ENCODE peak calls at places on chromosome 12, in six cellular contexts. F, G, J, C, M and O are unnamed samples.

GRCh38 chr12:109494348-109494881 is 17.0 kb downstream of the UBE3B start:
- DNase-seq in F (no peak), G (no peak), J (no peak), C (no peak), M (no peak), O (no peak)

GRCh38 chr12:118145113-118145797 is 9.3 kb downstream of the PEBP1 start:
- DNase-seq in F (no peak), G (no peak), J (no peak), C (no peak), M (no peak), O (no peak)

GRCh38 chr12:31828057-31828456 is 99.2 kb upstream of the AMN1 start:
- DNase-seq in F (no peak), G (no peak), J (no peak), C (no peak), M (no peak), O (no peak)

GRCh38 chr12:92294676-92295440 is 149.2 kb upstream of the BTG1 start:
- DNase-seq in F (no peak), G (no peak), J (no peak), C (no peak), M (no peak), O (no peak)

GRCh38 chr12:32478166-32478565 is 78.8 kb downstream of the FGD4 start:
- DNase-seq in F (no peak), G (no peak), J (no peak), C (no peak), M (no peak), O (no peak)

GRCh38 chr12:56104815-56105476 is 587 bp downstream of the PA2G4 start:
- DNase-seq in F (no peak), G (no peak), J (peak; percentile 31), C (peak; percentile 36), M (no peak), O (no peak)

GRCh38 chr12:56375598-56376434 is 13.2 kb upstream of the APOF start:
- DNase-seq in F (peak; percentile 24), G (no peak), J (no peak), C (no peak), M (no peak), O (no peak)

GRCh38 chr12:25615119-25615518 is 62.0 kb upstream of the LMNTD1 start:
- DNase-seq in F (no peak), G (no peak), J (peak; percentile 39), C (no peak), M (no peak), O (no peak)

GRCh38 chr12:17928708-17929366 is 161.2 kb downstream of the RERGL start:
- DNase-seq in F (no peak), G (no peak), J (peak; percentile 84), C (no peak), M (no peak), O (no peak)

GRCh38 chr12:123937707-123938600 is 34.7 kb downstream of the CCDC92 start:
- DNase-seq in F (peak; percentile 54), G (no peak), J (no peak), C (no peak), M (no peak), O (no peak)

GRCh38 chr12:116818341-116818856 is 62.8 kb downstream of the HRK start:
- DNase-seq in F (peak; percentile 66), G (peak; percentile 20), J (no peak), C (no peak), M (no peak), O (no peak)

GRCh38 chr12:31369712-31370521 is 44.0 kb upstream of the SINHCAF start:
- DNase-seq in F (peak; percentile 68), G (peak; percentile 29), J (no peak), C (peak; percentile 30), M (no peak), O (no peak)

GRCh38 chr12:67268335-67268895 is 743 bp upstream of the CAND1 start:
- DNase-seq in F (peak; percentile 97), G (peak; percentile 95), J (peak; percentile 99), C (peak; percentile 75), M (peak; percentile 82), O (peak; percentile 58)

GRCh38 chr12:72491399-72491798 is 219.2 kb downstream of the TRHDE start:
- DNase-seq in F (no peak), G (no peak), J (no peak), C (no peak), M (no peak), O (no peak)

GRCh38 chr12:132478845-132479244 is 11.1 kb upstream of the FBRSL1 start:
- DNase-seq in F (no peak), G (no peak), J (no peak), C (no peak), M (no peak), O (no peak)

GRCh38 chr12:49200882-49201594 is 12.2 kb upstream of the TUBA1A start:
- DNase-seq in F (no peak), G (no peak), J (peak; percentile 84), C (no peak), M (no peak), O (no peak)

GRCh38 chr12:83365317-83365716 is 678.6 kb downstream of the TMTC2 start:
- DNase-seq in F (no peak), G (no peak), J (no peak), C (no peak), M (no peak), O (no peak)

GRCh38 chr12:29350080-29350479 is 30.9 kb downstream of the ERGIC2 start:
- DNase-seq in F (no peak), G (no peak), J (peak; percentile 22), C (no peak), M (no peak), O (no peak)

GRCh38 chr12:110180591-110181005 is 56.4 kb downstream of the IFT81 start:
- DNase-seq in F (no peak), G (no peak), J (no peak), C (no peak), M (no peak), O (no peak)

GRCh38 chr12:52086366-52086765 is 6.9 kb downstream of the SMIM41 start:
- DNase-seq in F (no peak), G (no peak), J (no peak), C (no peak), M (no peak), O (no peak)

GRCh38 chr12:124568431-124569374 is 1.3 kb upstream of the NCOR2 start:
- DNase-seq in F (peak; percentile 88), G (peak; percentile 66), J (peak; percentile 79), C (no peak), M (no peak), O (no peak)

GRCh38 chr12:25495336-25496097 is 57.6 kb downstream of the LMNTD1 start:
- DNase-seq in F (no peak), G (no peak), J (peak; percentile 37), C (no peak), M (no peak), O (no peak)

GRCh38 chr12:108377260-108377659 is 38.1 kb upstream of the CMKLR1 start:
- DNase-seq in F (no peak), G (no peak), J (no peak), C (no peak), M (no peak), O (no peak)

GRCh38 chr12:11059784-11060183 is 2.3 kb downstream of the TAS2R46 start:
- DNase-seq in F (no peak), G (no peak), J (no peak), C (no peak), M (no peak), O (no peak)

GRCh38 chr12:94874086-94874985 is 129.2 kb downstream of the NDUFA12 start:
- DNase-seq in F (no peak), G (no peak), J (no peak), C (no peak), M (no peak), O (no peak)

GRCh38 chr12:24596768-24597388 is 352.0 kb downstream of the BCAT1 start:
- DNase-seq in F (no peak), G (no peak), J (peak; percentile 39), C (no peak), M (no peak), O (no peak)

GRCh38 chr12:53474819-53475218 is 22.9 kb downstream of the PCBP2 start:
- DNase-seq in F (no peak), G (no peak), J (no peak), C (no peak), M (no peak), O (no peak)

GRCh38 chr12:63223128-63223527 is 72.1 kb upstream of the AVPR1A start:
- DNase-seq in F (no peak), G (no peak), J (no peak), C (no peak), M (no peak), O (no peak)

GRCh38 chr12:123384318-123384993 is 524 bp downstream of the KMT5A start:
- DNase-seq in F (no peak), G (no peak), J (peak; percentile 42), C (peak; percentile 24), M (no peak), O (no peak)

GRCh38 chr12:131229426-131230339 is 276.0 kb downstream of the ADGRD1 start:
- DNase-seq in F (no peak), G (peak; percentile 15), J (no peak), C (peak; percentile 79), M (no peak), O (no peak)

GRCh38 chr12:1644523-1645438 is 15.8 kb downstream of the WNT5B start:
- DNase-seq in F (peak; percentile 75), G (peak; percentile 82), J (no peak), C (no peak), M (no peak), O (peak; percentile 47)

GRCh38 chr12:124126950-124127349 is 153.9 kb downstream of the ZNF664 start:
- DNase-seq in F (no peak), G (no peak), J (no peak), C (no peak), M (no peak), O (no peak)

GRCh38 chr12:30965613-30965985 is 39.1 kb downstream of the TSPAN11 start:
- DNase-seq in F (no peak), G (no peak), J (peak; percentile 41), C (no peak), M (no peak), O (no peak)

GRCh38 chr12:117030187-117030896 is 68.9 kb downstream of the TESC start:
- DNase-seq in F (peak; percentile 25), G (no peak), J (no peak), C (no peak), M (no peak), O (no peak)

GRCh38 chr12:71107976-71108749 is 49.6 kb downstream of the TSPAN8 start:
- DNase-seq in F (no peak), G (no peak), J (no peak), C (no peak), M (no peak), O (no peak)

GRCh38 chr12:132492522-132492921 is 2.6 kb downstream of the FBRSL1 start:
- DNase-seq in F (no peak), G (no peak), J (no peak), C (no peak), M (no peak), O (no peak)

GRCh38 chr12:67681941-67682340 is 33.4 kb downstream of the DYRK2 start:
- DNase-seq in F (no peak), G (no peak), J (no peak), C (no peak), M (no peak), O (no peak)